ENCODE peak calls at places on chromosomes 13 and 19, in six cellular contexts. O, S, E, H, R and Q are unnamed samples.

GRCh38 chr19:49614096-49614857 is 23.3 kb downstream of the PRR12 start:
- DNase-seq in O (no peak), H (peak), S (no peak), E (no peak), R (peak), Q (peak)

GRCh38 chr13:41059466-41059865 is 1.8 kb upstream of the WBP4 start:
- DNase-seq in H (peak), R (peak), O (no peak), S (no peak), E (no peak), Q (no peak)

GRCh38 chr13:20514866-20515265 is 10.8 kb downstream of the CRYL1 start:
- DNase-seq in H (no peak), O (no peak), S (no peak), E (no peak), R (no peak), Q (no peak)

GRCh38 chr19:35641515-35642151 is at the start of gene ETV2:
- DNase-seq in S (peak), O (peak), E (no peak), R (peak), H (peak), Q (no peak)

GRCh38 chr19:35518313-35518712 is 4.9 kb upstream of the DMKN start:
- DNase-seq in H (peak), O (no peak), S (no peak), R (peak), E (no peak), Q (peak)

GRCh38 chr19:17457621-17458020 is 3.1 kb downstream of the NXNL1 start:
- DNase-seq in S (no peak), H (no peak), E (no peak), O (no peak), R (no peak), Q (peak)

GRCh38 chr19:52778811-52779210 is 7.8 kb downstream of the ZNF600 start:
- DNase-seq in R (no peak), H (peak), O (no peak), E (no peak), S (no peak), Q (no peak)

GRCh38 chr13:33793726-33794125 is 24.2 kb upstream of the RFC3 start:
- DNase-seq in S (no peak), O (no peak), R (no peak), H (no peak), E (no peak), Q (no peak)

GRCh38 chr19:10037809-10038208 is 24.5 kb downstream of the RDH8 start:
- DNase-seq in E (no peak), S (no peak), R (no peak), H (no peak), O (no peak), Q (no peak)

GRCh38 chr19:29836409-29836825 is 24.6 kb downstream of the CCNE1 start:
- DNase-seq in R (no peak), H (no peak), O (no peak), E (no peak), S (no peak), Q (no peak)

GRCh38 chr19:5261151-5261890 is 79.3 kb downstream of the PTPRS start:
- DNase-seq in R (no peak), S (no peak), E (no peak), H (no peak), O (no peak), Q (peak)

GRCh38 chr13:21458816-21459701 is at the start of gene ZDHHC20:
- DNase-seq in S (peak), H (peak), R (peak), O (peak), E (peak), Q (peak)

GRCh38 chr13:46598140-46598819 is 45.3 kb downstream of the LRCH1 start:
- DNase-seq in O (no peak), S (no peak), R (no peak), H (no peak), E (no peak), Q (no peak)

GRCh38 chr13:70784590-70784989 is 676.3 kb upstream of the KLHL1 start:
- DNase-seq in S (no peak), O (no peak), H (no peak), R (no peak), E (no peak), Q (no peak)

GRCh38 chr13:98311200-98311548 is 134.1 kb upstream of the RNF113B start:
- DNase-seq in E (no peak), R (no peak), H (no peak), O (no peak), S (no peak), Q (no peak)

GRCh38 chr19:28234637-28235036 is 978.3 kb downstream of the UQCRFS1 start:
- DNase-seq in O (no peak), S (no peak), R (no peak), E (no peak), H (no peak), Q (no peak)

GRCh38 chr19:35462476-35462953 is 14.5 kb downstream of the FFAR2 start:
- DNase-seq in E (no peak), R (peak), H (no peak), S (no peak), O (no peak), Q (peak)

GRCh38 chr13:114097893-114098688 is 34.3 kb downstream of the RASA3 start:
- DNase-seq in E (no peak), O (no peak), H (no peak), S (no peak), R (no peak), Q (no peak)

GRCh38 chr13:112510002-112510780 is 77.8 kb downstream of the TUBGCP3 start:
- DNase-seq in R (peak), E (peak), S (peak), H (peak), O (peak), Q (peak)

GRCh38 chr13:95160112-95160906 is 140.9 kb downstream of the ABCC4 start:
- DNase-seq in H (peak), O (no peak), E (no peak), R (peak), S (no peak), Q (peak)

GRCh38 chr19:51460164-51460992 is 2.1 kb upstream of the SIGLEC8 start:
- DNase-seq in H (peak), R (no peak), S (peak), E (no peak), O (no peak), Q (no peak)

GRCh38 chr19:39915101-39915847 is 19.2 kb downstream of the FCGBP start:
- DNase-seq in O (no peak), E (no peak), R (no peak), S (peak), H (no peak), Q (no peak)

GRCh38 chr13:114314074-114314912 is at the start of gene CHAMP1:
- DNase-seq in S (peak), O (peak), E (peak), R (peak), H (peak), Q (peak)

GRCh38 chr19:54704928-54705327 is 19.3 kb upstream of the KIR3DL3 start:
- DNase-seq in R (no peak), E (no peak), S (no peak), O (no peak), H (no peak), Q (no peak)

GRCh38 chr13:80666782-80667537 is 326.0 kb upstream of the SPRY2 start:
- DNase-seq in O (no peak), S (no peak), H (no peak), E (no peak), R (no peak), Q (no peak)

GRCh38 chr13:27923794-27924528 is 4.2 kb downstream of the PDX1 start:
- DNase-seq in E (peak), R (no peak), O (peak), H (no peak), S (no peak), Q (no peak)

GRCh38 chr19:56837892-56838679 is 2.4 kb downstream of the PEG3 start:
- DNase-seq in R (no peak), S (no peak), E (peak), H (no peak), O (no peak), Q (peak)

GRCh38 chr13:101058841-101059240 is 357.5 kb downstream of the NALCN start:
- DNase-seq in R (no peak), E (no peak), O (no peak), H (no peak), S (no peak), Q (no peak)

GRCh38 chr13:44474122-44474910 is 100.7 kb downstream of the SERP2 start:
- DNase-seq in H (peak), E (no peak), R (peak), O (no peak), S (no peak), Q (no peak)

GRCh38 chr19:16514383-16515019 is 18.3 kb downstream of the C19orf44 start:
- DNase-seq in H (no peak), S (peak), O (no peak), E (no peak), R (no peak), Q (no peak)

GRCh38 chr13:73556902-73557301 is 498.1 kb downstream of the KLF5 start:
- DNase-seq in E (no peak), R (no peak), O (no peak), S (no peak), H (no peak), Q (no peak)
- H4K91ac ChIP-seq in E (no peak), R (no peak), O (no peak), S (no peak), H (no peak), Q (no peak)

DNA sequence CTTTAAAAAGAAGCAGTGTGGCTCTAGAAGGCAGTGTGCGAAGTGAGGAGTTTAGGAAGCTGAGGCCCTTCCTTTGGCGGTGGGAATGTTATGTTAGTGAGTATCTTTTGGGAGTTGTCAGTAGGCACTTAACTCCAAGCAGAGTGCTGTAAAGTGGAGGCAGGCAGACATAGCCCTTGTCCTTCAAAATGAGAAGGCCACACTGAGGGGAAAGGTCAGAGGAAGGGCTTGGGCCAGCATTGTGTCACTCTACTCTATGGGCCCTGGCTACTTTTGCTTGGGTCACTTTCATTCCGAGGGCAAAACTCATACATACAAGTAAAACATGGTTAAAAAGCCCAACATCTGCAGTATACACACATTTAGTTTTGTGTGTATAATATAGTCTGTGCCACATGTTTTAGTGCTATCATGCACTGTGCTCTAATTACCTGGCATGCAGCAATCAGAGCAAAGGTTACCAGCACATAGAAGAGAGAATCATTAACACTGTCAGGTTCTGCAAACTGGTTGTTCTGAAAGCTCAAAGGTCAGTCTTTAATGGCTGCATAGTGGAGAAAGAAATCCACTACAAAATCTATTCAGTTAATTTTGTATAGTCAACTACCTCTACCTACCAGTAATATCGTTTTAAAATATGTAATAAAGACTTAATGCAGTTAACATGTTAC is 64.4 kb downstream of the WASF3 start:
- DNase-seq in E (no peak), R (no peak), H (no peak), O (no peak), S (no peak), Q (no peak)
- H4K91ac ChIP-seq in E (no peak), R (no peak), H (no peak), O (no peak), S (no peak), Q (no peak)

DNA sequence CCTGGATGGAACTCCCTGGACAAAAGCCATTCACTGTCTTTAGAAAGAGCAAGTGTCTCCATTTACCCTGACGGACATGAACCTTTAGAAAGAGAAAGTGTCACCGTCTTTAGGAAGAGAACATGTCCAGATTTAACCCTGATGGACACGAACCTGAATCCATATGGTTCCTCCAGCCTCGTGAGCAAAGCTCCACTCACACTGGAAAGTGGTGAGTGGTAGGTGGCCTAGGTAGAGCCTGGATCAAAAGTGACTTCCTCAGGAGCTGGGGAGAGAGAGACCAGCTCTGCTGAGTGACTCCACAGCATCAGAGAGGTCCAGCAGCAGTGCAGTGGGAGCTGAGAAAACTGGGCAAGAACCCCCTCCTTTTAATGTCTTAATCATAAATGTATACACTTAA is 59.8 kb upstream of the IRS2 start:
- DNase-seq in R (no peak), E (no peak), H (no peak), O (no peak), S (no peak), Q (no peak)
- H4K91ac ChIP-seq in R (no peak), E (no peak), H (no peak), O (no peak), S (no peak), Q (no peak)

GRCh38 chr13:31433756-31434155 is 234.0 kb downstream of the B3GLCT start:
- DNase-seq in E (no peak), O (no peak), H (no peak), S (no peak), R (no peak), Q (peak)
- H4K91ac ChIP-seq in E (no peak), O (no peak), H (no peak), S (no peak), R (no peak), Q (no peak)

DNA sequence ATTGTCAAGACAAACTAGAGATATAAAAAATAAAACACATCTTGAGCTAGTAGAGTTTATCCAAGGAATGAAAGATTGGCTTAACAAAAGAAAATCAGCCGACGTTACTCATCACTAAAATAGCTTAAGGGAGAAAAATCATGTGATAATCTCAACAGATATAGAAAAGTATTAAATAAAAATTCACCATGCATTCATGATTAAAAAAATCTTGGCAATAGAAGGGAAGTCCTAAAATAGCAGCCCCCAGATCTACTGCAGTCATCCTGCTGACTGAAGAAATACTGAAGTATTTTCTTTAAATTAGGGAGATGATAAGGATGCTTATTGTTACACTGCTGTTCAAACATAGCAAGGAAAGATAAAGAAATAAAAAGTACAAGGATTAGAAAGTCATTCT is 12.6 kb upstream of the DCLK1 start:
- DNase-seq in E (no peak), R (no peak), O (no peak), S (no peak), H (no peak), Q (no peak)
- H4K91ac ChIP-seq in E (no peak), R (no peak), O (no peak), S (no peak), H (no peak), Q (no peak)

GRCh38 chr19:8083141-8083540 is 30.6 kb downstream of the CCL25 start:
- DNase-seq in E (no peak), R (no peak), H (no peak), S (no peak), O (no peak), Q (no peak)

GRCh38 chr19:8085606-8086464 is 33.3 kb downstream of the CCL25 start:
- DNase-seq in O (no peak), H (no peak), R (no peak), E (peak), S (no peak), Q (no peak)

GRCh38 chr19:8081569-8082550 is 29.3 kb downstream of the CCL25 start:
- DNase-seq in H (no peak), O (no peak), R (no peak), S (no peak), E (no peak), Q (peak)

GRCh38 chr19:8086849-8087248 is 34.3 kb downstream of the CCL25 start:
- DNase-seq in E (no peak), R (no peak), S (no peak), H (no peak), O (no peak), Q (no peak)

DNA sequence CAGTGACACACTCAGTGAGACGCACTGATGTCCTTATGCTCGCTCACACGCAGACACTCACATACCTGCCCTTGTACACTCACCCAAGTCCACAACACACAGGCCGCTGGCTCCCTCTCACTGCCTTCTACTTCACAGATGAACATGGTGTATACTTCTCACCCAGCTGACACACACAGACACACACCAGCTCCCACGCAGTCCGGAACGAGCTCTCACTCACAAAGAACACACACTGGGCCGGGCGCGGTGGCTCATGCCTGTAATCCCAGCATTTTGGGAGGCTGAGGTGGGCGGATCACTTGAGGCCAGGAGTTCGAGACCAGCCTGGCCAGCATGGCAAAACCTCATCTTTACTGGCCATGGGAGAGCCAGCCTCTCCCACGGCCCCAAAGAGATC is 31.6 kb downstream of the CCL25 start:
- DNase-seq in H (no peak), O (no peak), E (no peak), R (no peak), S (no peak), Q (no peak)
- H4K91ac ChIP-seq in H (no peak), O (no peak), E (no peak), R (no peak), S (no peak), Q (no peak)